ENCODE peak calls at places on chromosomes 16 and 17, in ten cellular contexts. F, T, Y, H, G, W, K, R, U and Z are unnamed samples.

GRCh38 chr16:57694556-57695377 is at the start of gene DRC7:
- DNase-seq in U (peak; percentile 26), Y (peak; percentile 25), H (peak; percentile 72), K (no peak), W (peak; percentile 41), F (peak; percentile 46), T (peak; percentile 66), R (peak; percentile 38), G (peak; percentile 15), Z (no peak)

GRCh38 chr17:65568918-65569317 is 7.5 kb upstream of the AXIN2 start:
- DNase-seq in T (no peak), F (no peak), U (no peak), R (no peak), Y (no peak), H (no peak), G (no peak), K (no peak), W (no peak), Z (no peak)

GRCh38 chr17:65537343-65537844 is 24.1 kb downstream of the AXIN2 start:
- DNase-seq in G (no peak), R (no peak), H (no peak), T (no peak), F (no peak), U (no peak), K (no peak), W (no peak), Y (no peak), Z (no peak)

GRCh38 chr16:52114414-52114813 is 432.5 kb downstream of the TOX3 start:
- DNase-seq in R (no peak), G (no peak), Y (no peak), U (no peak), K (no peak), W (no peak), T (no peak), F (peak; percentile 35), H (no peak), Z (no peak)

GRCh38 chr17:61488878-61489718 is 36.9 kb downstream of the TBX4 start:
- DNase-seq in R (no peak), T (no peak), U (no peak), W (no peak), Y (no peak), H (no peak), G (no peak), K (no peak), F (no peak), Z (no peak)

GRCh38 chr17:82520041-82520910 is 744 bp downstream of the FOXK2 start:
- DNase-seq in R (no peak), H (peak; percentile 31), K (no peak), G (no peak), U (no peak), T (peak; percentile 73), F (peak; percentile 30), Y (peak; percentile 45), W (no peak), Z (peak; percentile 57)

GRCh38 chr17:163514-164103 is 17.8 kb downstream of the DOC2B start:
- DNase-seq in G (no peak), K (no peak), F (peak; percentile 38), U (no peak), H (no peak), Y (no peak), W (no peak), R (no peak), T (no peak), Z (no peak)

GRCh38 chr17:7383742-7384488 is 3.0 kb downstream of the TNK1 start:
- DNase-seq in K (no peak), Y (peak; percentile 83), G (no peak), R (peak; percentile 44), F (no peak), W (peak; percentile 18), H (peak; percentile 38), U (no peak), T (peak; percentile 95), Z (peak; percentile 84)

GRCh38 chr17:68461589-68461988 is 4.3 kb upstream of the WIPI1 start:
- DNase-seq in T (no peak), W (no peak), H (no peak), K (no peak), R (no peak), Y (peak; percentile 59), U (no peak), F (no peak), G (no peak), Z (peak; percentile 71)

GRCh38 chr17:2777242-2777867 is 18.9 kb upstream of the RAP1GAP2 start:
- DNase-seq in F (no peak), R (no peak), W (no peak), H (no peak), T (no peak), K (no peak), U (no peak), Y (no peak), G (no peak), Z (no peak)

GRCh38 chr16:52034830-52035229 is 512.1 kb downstream of the TOX3 start:
- DNase-seq in G (no peak), H (no peak), T (no peak), Y (no peak), W (no peak), R (no peak), U (no peak), F (no peak), K (no peak), Z (no peak)

GRCh38 chr16:55264949-55265348 is 59.1 kb upstream of the IRX6 start:
- DNase-seq in K (no peak), G (no peak), H (no peak), Y (no peak), R (no peak), W (no peak), U (no peak), T (no peak), F (peak; percentile 22), Z (no peak)

GRCh38 chr17:60410001-60410400 is 12.3 kb upstream of the CHCT1 start:
- DNase-seq in F (no peak), H (no peak), U (no peak), R (no peak), Y (no peak), T (no peak), G (no peak), K (no peak), W (no peak), Z (no peak)

GRCh38 chr17:20073056-20073979 is 64.2 kb downstream of the SPECC1 start:
- DNase-seq in W (peak; percentile 30), G (no peak), T (peak; percentile 35), F (no peak), K (peak; percentile 89), H (peak; percentile 84), U (no peak), R (no peak), Y (peak; percentile 49), Z (peak; percentile 39)

GRCh38 chr17:54324813-54325212 is 502.1 kb downstream of the KIF2B start:
- DNase-seq in H (no peak), T (no peak), U (no peak), K (no peak), Y (no peak), G (no peak), F (no peak), W (no peak), R (no peak), Z (no peak)

GRCh38 chr17:81518785-81519283 is 6.2 kb upstream of the ACTG1 start:
- DNase-seq in F (peak; percentile 46), R (no peak), W (no peak), K (peak; percentile 89), T (peak; percentile 77), U (no peak), Y (peak; percentile 53), G (no peak), H (peak; percentile 34), Z (peak; percentile 36)

GRCh38 chr17:42194133-42194899 is at the start of gene GHDC:
- DNase-seq in R (peak; percentile 62), W (peak; percentile 67), Y (peak; percentile 85), T (peak; percentile 90), F (peak; percentile 82), G (no peak), H (peak; percentile 83), K (peak; percentile 93), U (peak; percentile 77), Z (peak; percentile 85)

GRCh38 chr17:76384987-76385891 is 830 bp downstream of the SPHK1 start:
- DNase-seq in F (peak; percentile 62), K (no peak), U (peak; percentile 34), R (no peak), H (peak; percentile 66), Y (peak; percentile 61), T (peak; percentile 64), W (peak; percentile 55), G (peak; percentile 26), Z (peak; percentile 59)

GRCh38 chr17:7476951-7477350 is 2.5 kb downstream of the ZBTB4 start:
- DNase-seq in Y (no peak), T (no peak), H (no peak), F (no peak), G (no peak), K (no peak), W (no peak), R (no peak), U (no peak), Z (no peak)

GRCh38 chr17:17343896-17344506 is 40.8 kb downstream of the NT5M start:
- DNase-seq in H (no peak), G (no peak), T (no peak), R (no peak), W (no peak), K (peak; percentile 53), F (no peak), Y (no peak), U (no peak), Z (no peak)

GRCh38 chr16:10871157-10871991 is 5.6 kb upstream of the CIITA start:
- DNase-seq in R (no peak), H (peak; percentile 72), U (no peak), K (no peak), G (peak; percentile 84), T (peak; percentile 66), F (peak; percentile 81), W (peak; percentile 90), Y (peak; percentile 79), Z (peak; percentile 87)

GRCh38 chr17:81794509-81794908 is 9.4 kb upstream of the GCGR start:
- DNase-seq in G (no peak), Y (no peak), T (no peak), U (no peak), H (peak; percentile 20), R (no peak), K (no peak), W (no peak), F (peak; percentile 51), Z (no peak)

GRCh38 chr16:2231016-2231931 is 5.0 kb upstream of the DNASE1L2 start:
- DNase-seq in K (no peak), F (no peak), W (peak; percentile 29), Y (no peak), R (no peak), G (no peak), H (no peak), U (no peak), T (no peak), Z (no peak)

GRCh38 chr16:85569615-85570212 is 43.4 kb upstream of the GSE1 start:
- DNase-seq in Y (peak; percentile 45), G (no peak), T (peak; percentile 92), U (no peak), R (peak; percentile 89), H (peak; percentile 82), W (peak; percentile 90), F (peak; percentile 69), K (no peak), Z (peak; percentile 57)

GRCh38 chr16:10619271-10619849 is 39.0 kb upstream of the EMP2 start:
- DNase-seq in K (no peak), U (peak; percentile 59), F (no peak), R (no peak), Y (peak; percentile 16), H (no peak), T (peak; percentile 51), W (no peak), G (no peak), Z (peak; percentile 25)